ENCODE peak calls at places on chromosomes 7 and 10, in four cellular contexts. One of them, this sample, is unnamed.
A peak's percentile ranks its signal among the peaks of the same experiment; 100 is the strongest.

GRCh38 chr7:152583006-152583405 is 92.9 kb downstream of the XRCC2 start:
- DNase-seq in A549: no peak
- DNase-seq in MM.1S: no peak
- DNase-seq in neural progenitor cell: no peak
- DNase-seq in this sample: no peak

GRCh38 chr10:71888623-71889387 is 37.8 kb upstream of the PSAP start:
- DNase-seq in A549: peak; percentile 72
- DNase-seq in MM.1S: peak; percentile 91
- DNase-seq in neural progenitor cell: peak; percentile 71
- DNase-seq in this sample: peak; percentile 82

GRCh38 chr10:32961892-32962369 is 3.9 kb upstream of the ITGB1 start:
- DNase-seq in A549: no peak
- DNase-seq in MM.1S: no peak
- DNase-seq in neural progenitor cell: no peak
- DNase-seq in this sample: peak; percentile 74

GRCh38 chr10:91592282-91593020 is 40.4 kb downstream of the PPP1R3C start:
- DNase-seq in A549: no peak
- DNase-seq in MM.1S: no peak
- DNase-seq in neural progenitor cell: no peak
- DNase-seq in this sample: no peak

GRCh38 chr7:14351167-14351566 is 361.7 kb upstream of the ETV1 start:
- DNase-seq in A549: no peak
- DNase-seq in MM.1S: no peak
- DNase-seq in neural progenitor cell: peak; percentile 58
- DNase-seq in this sample: no peak

GRCh38 chr10:123761666-123762230 is 95.6 kb downstream of the GPR26 start:
- DNase-seq in A549: no peak
- DNase-seq in MM.1S: no peak
- DNase-seq in neural progenitor cell: no peak
- DNase-seq in this sample: peak; percentile 17

GRCh38 chr7:6532516-6532915 is 18.7 kb downstream of the GRID2IP start:
- DNase-seq in A549: no peak
- DNase-seq in MM.1S: no peak
- DNase-seq in neural progenitor cell: no peak
- DNase-seq in this sample: no peak

GRCh38 chr7:136104269-136104603 is 127.1 kb upstream of the MTPN start:
- DNase-seq in A549: no peak
- DNase-seq in MM.1S: no peak
- DNase-seq in neural progenitor cell: no peak
- DNase-seq in this sample: no peak

GRCh38 chr7:23093111-23093510 is 12.5 kb upstream of the KLHL7 start:
- DNase-seq in A549: no peak
- DNase-seq in MM.1S: no peak
- DNase-seq in neural progenitor cell: no peak
- DNase-seq in this sample: no peak

GRCh38 chr7:102469351-102469971 is 4.7 kb downstream of the LRWD1 start:
- DNase-seq in A549: no peak
- DNase-seq in MM.1S: peak; percentile 4
- DNase-seq in neural progenitor cell: no peak
- DNase-seq in this sample: no peak

GRCh38 chr7:129069021-129069420 is 14.1 kb upstream of the TNPO3 start:
- DNase-seq in A549: no peak
- DNase-seq in MM.1S: no peak
- DNase-seq in neural progenitor cell: no peak
- DNase-seq in this sample: no peak

GRCh38 chr10:116752969-116753665 is 10.8 kb upstream of the HSPA12A start:
- DNase-seq in A549: no peak
- DNase-seq in MM.1S: no peak
- DNase-seq in neural progenitor cell: no peak
- DNase-seq in this sample: no peak

GRCh38 chr10:74249865-74250264 is 98.8 kb downstream of the ADK start:
- DNase-seq in A549: no peak
- DNase-seq in MM.1S: no peak
- DNase-seq in neural progenitor cell: no peak
- DNase-seq in this sample: no peak

GRCh38 chr10:24556746-24557742 is 166.6 kb downstream of the ARHGAP21 start:
- DNase-seq in A549: peak; percentile 44
- DNase-seq in MM.1S: peak; percentile 71
- DNase-seq in neural progenitor cell: peak; percentile 81
- DNase-seq in this sample: peak; percentile 76

GRCh38 chr10:126504051-126504760 is 115.9 kb upstream of the ADAM12 start:
- DNase-seq in A549: peak; percentile 66
- DNase-seq in MM.1S: peak; percentile 7
- DNase-seq in neural progenitor cell: peak; percentile 77
- DNase-seq in this sample: peak; percentile 87

GRCh38 chr7:68031180-68031943 is 1034.7 kb downstream of the TYW1 start:
- DNase-seq in A549: no peak
- DNase-seq in MM.1S: no peak
- DNase-seq in neural progenitor cell: no peak
- DNase-seq in this sample: no peak

GRCh38 chr10:63173468-63174227 is 40.5 kb downstream of the NRBF2 start:
- DNase-seq in A549: no peak
- DNase-seq in MM.1S: peak; percentile 67
- DNase-seq in neural progenitor cell: no peak
- DNase-seq in this sample: no peak

GRCh38 chr7:66076459-66077329 is 1.1 kb downstream of the ASL start:
- DNase-seq in A549: no peak
- DNase-seq in MM.1S: no peak
- DNase-seq in neural progenitor cell: no peak
- DNase-seq in this sample: no peak

GRCh38 chr10:128050117-128050516 is 76.1 kb downstream of the MKI67 start:
- DNase-seq in A549: no peak
- DNase-seq in MM.1S: no peak
- DNase-seq in neural progenitor cell: no peak
- DNase-seq in this sample: no peak

GRCh38 chr7:70017371-70017770 is 419.1 kb downstream of the AUTS2 start:
- DNase-seq in A549: no peak
- DNase-seq in MM.1S: no peak
- DNase-seq in neural progenitor cell: no peak
- DNase-seq in this sample: no peak

GRCh38 chr7:70015353-70015752 is 417.1 kb downstream of the AUTS2 start:
- DNase-seq in A549: no peak
- DNase-seq in MM.1S: no peak
- DNase-seq in neural progenitor cell: no peak
- DNase-seq in this sample: no peak

GRCh38 chr7:70018700-70019099 is 420.4 kb downstream of the AUTS2 start:
- DNase-seq in A549: no peak
- DNase-seq in MM.1S: no peak
- DNase-seq in neural progenitor cell: no peak
- DNase-seq in this sample: no peak

GRCh38 chr7:70016044-70016770 is 417.9 kb downstream of the AUTS2 start:
- DNase-seq in A549: peak; percentile 3
- DNase-seq in MM.1S: no peak
- DNase-seq in neural progenitor cell: no peak
- DNase-seq in this sample: no peak

GRCh38 chr7:70014472-70015232 is 416.4 kb downstream of the AUTS2 start:
- DNase-seq in A549: no peak
- DNase-seq in MM.1S: no peak
- DNase-seq in neural progenitor cell: no peak
- DNase-seq in this sample: no peak
- H3K4me1 ChIP-seq in A549: peaks cover 10% of the 10 kb centered on the region
- H3K4me1 ChIP-seq in MM.1S: peaks cover 5% of the 10 kb centered on the region
- H3K4me1 ChIP-seq in neural progenitor cell: peaks cover 33% of the 10 kb centered on the region
- H3K4me1 ChIP-seq in this sample: peaks cover 28% of the 10 kb centered on the region

DNA sequence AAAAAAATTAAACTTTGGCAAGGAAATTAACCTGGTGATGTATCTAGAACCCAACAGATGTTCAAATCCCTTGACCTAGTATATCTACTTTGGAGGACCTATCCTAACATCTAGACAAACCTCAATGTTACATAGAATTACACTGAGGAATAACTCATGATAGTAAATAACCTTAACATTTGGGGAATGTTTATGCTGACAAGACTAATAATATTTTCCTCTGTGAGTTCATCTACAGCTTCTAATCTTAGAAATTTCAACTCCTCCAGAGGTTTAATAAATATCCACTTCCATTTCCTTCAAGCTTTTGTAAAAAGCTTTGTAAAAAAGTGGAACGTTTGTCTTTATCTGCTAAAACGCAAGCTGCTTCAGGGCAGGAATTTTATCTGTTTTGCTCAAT is 12.7 kb downstream of the HIPK2 start:
- DNase-seq in A549: no peak
- DNase-seq in MM.1S: no peak
- DNase-seq in neural progenitor cell: no peak
- DNase-seq in this sample: no peak
- H3K4me1 ChIP-seq in A549: peaks cover 11% of the 10 kb centered on the region
- H3K4me1 ChIP-seq in MM.1S: peaks cover 42% of the 10 kb centered on the region
- H3K4me1 ChIP-seq in neural progenitor cell: no peaks in the 10 kb centered on the region
- H3K4me1 ChIP-seq in this sample: no peaks in the 10 kb centered on the region

DNA sequence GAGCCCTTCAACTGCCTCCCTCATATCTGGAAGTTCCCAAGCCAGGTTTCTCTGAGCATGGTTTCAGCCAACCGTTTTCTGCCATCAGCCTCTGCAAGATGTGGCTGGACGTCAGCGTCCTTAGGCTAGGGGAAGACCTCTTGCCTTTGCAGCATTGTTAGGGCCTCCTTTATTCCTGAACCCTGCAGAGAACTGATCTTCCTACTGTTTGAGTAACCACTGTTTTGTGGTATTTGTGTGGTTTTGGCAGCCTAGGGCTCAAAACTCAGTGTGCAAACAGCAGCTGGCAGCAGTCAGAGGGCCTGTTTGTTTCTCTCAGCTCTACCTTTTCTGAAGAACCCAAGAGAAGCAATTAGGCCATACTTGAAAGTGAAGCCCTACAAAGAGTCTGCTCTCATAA is 83.4 kb upstream of the SEMA3E start:
- DNase-seq in A549: no peak
- DNase-seq in MM.1S: no peak
- DNase-seq in neural progenitor cell: no peak
- DNase-seq in this sample: no peak
- H3K4me1 ChIP-seq in A549: no peaks in the 10 kb centered on the region
- H3K4me1 ChIP-seq in MM.1S: no peaks in the 10 kb centered on the region
- H3K4me1 ChIP-seq in neural progenitor cell: peaks cover 4% of the 10 kb centered on the region
- H3K4me1 ChIP-seq in this sample: no peaks in the 10 kb centered on the region

DNA sequence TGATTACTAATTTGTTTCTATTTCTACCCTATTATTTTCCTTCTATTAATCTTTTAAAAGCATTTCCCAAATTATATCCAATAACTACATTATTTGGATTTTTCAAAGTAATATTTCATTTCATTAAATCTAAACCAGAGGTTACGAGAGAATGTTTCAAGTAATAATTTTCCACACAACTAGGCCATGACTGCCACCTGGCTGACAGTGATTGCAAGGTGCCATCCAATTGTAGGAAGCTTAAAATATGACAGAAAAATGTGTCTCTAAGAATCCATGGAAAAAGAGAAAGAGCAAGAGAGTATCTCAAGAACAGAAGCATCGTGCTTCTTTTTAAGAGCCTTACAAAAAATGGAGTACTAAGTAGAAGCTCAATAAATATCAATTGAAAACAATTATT is 48.7 kb downstream of the TPK1 start:
- DNase-seq in A549: no peak
- DNase-seq in MM.1S: no peak
- DNase-seq in neural progenitor cell: no peak
- DNase-seq in this sample: peak; percentile 30
- H3K4me1 ChIP-seq in A549: no peaks in the 10 kb centered on the region
- H3K4me1 ChIP-seq in MM.1S: no peaks in the 10 kb centered on the region
- H3K4me1 ChIP-seq in neural progenitor cell: no peaks in the 10 kb centered on the region
- H3K4me1 ChIP-seq in this sample: peaks cover 12% of the 10 kb centered on the region

GRCh38 chr10:95518455-95519131 is 42.6 kb downstream of the SORBS1 start:
- DNase-seq in A549: no peak
- DNase-seq in MM.1S: no peak
- DNase-seq in neural progenitor cell: no peak
- DNase-seq in this sample: no peak
- H3K4me1 ChIP-seq in A549: no peaks in the 10 kb centered on the region
- H3K4me1 ChIP-seq in MM.1S: no peaks in the 10 kb centered on the region
- H3K4me1 ChIP-seq in neural progenitor cell: no peaks in the 10 kb centered on the region
- H3K4me1 ChIP-seq in this sample: peaks cover 39% of the 10 kb centered on the region

GRCh38 chr10:100904903-100905302 is 7.9 kb upstream of the SLF2 start:
- DNase-seq in A549: no peak
- DNase-seq in MM.1S: peak; percentile 77
- DNase-seq in neural progenitor cell: no peak
- DNase-seq in this sample: no peak

GRCh38 chr10:100907175-100907574 is 5.6 kb upstream of the SLF2 start:
- DNase-seq in A549: no peak
- DNase-seq in MM.1S: no peak
- DNase-seq in neural progenitor cell: no peak
- DNase-seq in this sample: no peak

GRCh38 chr10:100909506-100910260 is 3.1 kb upstream of the SLF2 start:
- DNase-seq in A549: no peak
- DNase-seq in MM.1S: no peak
- DNase-seq in neural progenitor cell: peak; percentile 41
- DNase-seq in this sample: no peak

GRCh38 chr10:100908378-100908777 is 4.4 kb upstream of the SLF2 start:
- DNase-seq in A549: no peak
- DNase-seq in MM.1S: no peak
- DNase-seq in neural progenitor cell: no peak
- DNase-seq in this sample: no peak

GRCh38 chr10:100907773-100908172 is 5.0 kb upstream of the SLF2 start:
- DNase-seq in A549: no peak
- DNase-seq in MM.1S: no peak
- DNase-seq in neural progenitor cell: no peak
- DNase-seq in this sample: no peak
- H3K4me1 ChIP-seq in A549: peaks cover 12% of the 10 kb centered on the region
- H3K4me1 ChIP-seq in MM.1S: peaks cover 16% of the 10 kb centered on the region
- H3K4me1 ChIP-seq in neural progenitor cell: peaks cover 24% of the 10 kb centered on the region
- H3K4me1 ChIP-seq in this sample: peaks cover 19% of the 10 kb centered on the region

GRCh38 chr7:114658188-114658587 is 243.6 kb downstream of the FOXP2 start:
- DNase-seq in A549: no peak
- DNase-seq in MM.1S: no peak
- DNase-seq in neural progenitor cell: no peak
- DNase-seq in this sample: no peak
- H3K4me1 ChIP-seq in A549: peaks cover 3% of the 10 kb centered on the region
- H3K4me1 ChIP-seq in MM.1S: no peaks in the 10 kb centered on the region
- H3K4me1 ChIP-seq in neural progenitor cell: peaks cover 10% of the 10 kb centered on the region
- H3K4me1 ChIP-seq in this sample: peaks cover 71% of the 10 kb centered on the region